ENCODE peak calls at places on chromosomes 5 and 9, in five cellular contexts. One of them, this sample, is unnamed.

GRCh38 chr9:95753762-95754465 is 121.6 kb upstream of the ERCC6L2 start:
- DNase-seq in H1: no peak
- DNase-seq in GM12891: no peak
- DNase-seq in HepG2: no peak
- DNase-seq in K562: no peak
- DNase-seq in this sample: no peak

GRCh38 chr9:95175523-95175922 is 142.0 kb downstream of the FANCC start:
- DNase-seq in H1: no peak
- DNase-seq in GM12891: no peak
- DNase-seq in HepG2: no peak
- DNase-seq in K562: no peak
- DNase-seq in this sample: no peak

GRCh38 chr5:123753349-123754166 is 241.6 kb downstream of the CSNK1G3 start:
- DNase-seq in H1: no peak
- DNase-seq in GM12891: no peak
- DNase-seq in HepG2: no peak
- DNase-seq in K562: no peak
- DNase-seq in this sample: no peak

GRCh38 chr5:148381906-148382305 is 1.9 kb upstream of the FBXO38 start:
- DNase-seq in H1: no peak
- DNase-seq in GM12891: no peak
- DNase-seq in HepG2: peak; percentile 3
- DNase-seq in K562: no peak
- DNase-seq in this sample: no peak

GRCh38 chr5:87029951-87030350 is 237.7 kb upstream of the RASA1 start:
- DNase-seq in H1: no peak
- DNase-seq in GM12891: no peak
- DNase-seq in HepG2: no peak
- DNase-seq in K562: no peak
- DNase-seq in this sample: no peak

GRCh38 chr9:29211681-29212589 is 1638.7 kb upstream of the C9orf72 start:
- DNase-seq in H1: no peak
- DNase-seq in GM12891: peak; percentile 62
- DNase-seq in HepG2: peak; percentile 12
- DNase-seq in K562: no peak
- DNase-seq in this sample: no peak

GRCh38 chr5:61055434-61056006 is 106.7 kb downstream of the SMIM15 start:
- DNase-seq in H1: no peak
- DNase-seq in GM12891: peak; percentile 4
- DNase-seq in HepG2: peak; percentile 28
- DNase-seq in K562: peak; percentile 35
- DNase-seq in this sample: no peak

GRCh38 chr5:147857302-147858129 is 21.0 kb upstream of the SCGB3A2 start:
- DNase-seq in H1: peak; percentile 50
- DNase-seq in GM12891: peak; percentile 2
- DNase-seq in HepG2: peak; percentile 44
- DNase-seq in K562: peak; percentile 53
- DNase-seq in this sample: no peak

GRCh38 chr5:36874465-36874864 is 2.1 kb upstream of the NIPBL start:
- DNase-seq in H1: no peak
- DNase-seq in GM12891: no peak
- DNase-seq in HepG2: no peak
- DNase-seq in K562: peak; percentile 30
- DNase-seq in this sample: no peak

GRCh38 chr5:149581192-149581861 is at the start of gene ARHGEF37:
- DNase-seq in H1: no peak
- DNase-seq in GM12891: peak; percentile 22
- DNase-seq in HepG2: peak; percentile 12
- DNase-seq in K562: no peak
- DNase-seq in this sample: no peak

GRCh38 chr5:147565524-147565923 is 55.7 kb upstream of the DPYSL3 start:
- DNase-seq in H1: no peak
- DNase-seq in GM12891: no peak
- DNase-seq in HepG2: peak; percentile 17
- DNase-seq in K562: no peak
- DNase-seq in this sample: no peak

GRCh38 chr5:68315679-68316271 is 100.2 kb downstream of the PIK3R1 start:
- DNase-seq in H1: no peak
- DNase-seq in GM12891: peak; percentile 36
- DNase-seq in HepG2: no peak
- DNase-seq in K562: no peak
- DNase-seq in this sample: peak; percentile 31

GRCh38 chr9:114559830-114560520 is 27.6 kb upstream of the ATP6V1G1 start:
- DNase-seq in H1: no peak
- DNase-seq in GM12891: no peak
- DNase-seq in HepG2: peak; percentile 21
- DNase-seq in K562: no peak
- DNase-seq in this sample: no peak

GRCh38 chr5:130425405-130425804 is 521.1 kb downstream of the CHSY3 start:
- DNase-seq in H1: no peak
- DNase-seq in GM12891: no peak
- DNase-seq in HepG2: peak; percentile 3
- DNase-seq in K562: no peak
- DNase-seq in this sample: no peak

GRCh38 chr5:82494942-82495341 is 216.8 kb upstream of the RPS23 start:
- DNase-seq in H1: no peak
- DNase-seq in GM12891: no peak
- DNase-seq in HepG2: no peak
- DNase-seq in K562: peak; percentile 8
- DNase-seq in this sample: no peak

GRCh38 chr5:8568858-8569257 is 699.9 kb downstream of the MTRR start:
- DNase-seq in H1: no peak
- DNase-seq in GM12891: no peak
- DNase-seq in HepG2: no peak
- DNase-seq in K562: no peak
- DNase-seq in this sample: no peak

GRCh38 chr5:170248172-170248571 is 15.4 kb downstream of the C5orf58 start:
- DNase-seq in H1: no peak
- DNase-seq in GM12891: no peak
- DNase-seq in HepG2: no peak
- DNase-seq in K562: no peak
- DNase-seq in this sample: no peak

GRCh38 chr5:114122852-114123251 is 239.0 kb upstream of the KCNN2 start:
- DNase-seq in H1: no peak
- DNase-seq in GM12891: no peak
- DNase-seq in HepG2: no peak
- DNase-seq in K562: no peak
- DNase-seq in this sample: no peak

DNA sequence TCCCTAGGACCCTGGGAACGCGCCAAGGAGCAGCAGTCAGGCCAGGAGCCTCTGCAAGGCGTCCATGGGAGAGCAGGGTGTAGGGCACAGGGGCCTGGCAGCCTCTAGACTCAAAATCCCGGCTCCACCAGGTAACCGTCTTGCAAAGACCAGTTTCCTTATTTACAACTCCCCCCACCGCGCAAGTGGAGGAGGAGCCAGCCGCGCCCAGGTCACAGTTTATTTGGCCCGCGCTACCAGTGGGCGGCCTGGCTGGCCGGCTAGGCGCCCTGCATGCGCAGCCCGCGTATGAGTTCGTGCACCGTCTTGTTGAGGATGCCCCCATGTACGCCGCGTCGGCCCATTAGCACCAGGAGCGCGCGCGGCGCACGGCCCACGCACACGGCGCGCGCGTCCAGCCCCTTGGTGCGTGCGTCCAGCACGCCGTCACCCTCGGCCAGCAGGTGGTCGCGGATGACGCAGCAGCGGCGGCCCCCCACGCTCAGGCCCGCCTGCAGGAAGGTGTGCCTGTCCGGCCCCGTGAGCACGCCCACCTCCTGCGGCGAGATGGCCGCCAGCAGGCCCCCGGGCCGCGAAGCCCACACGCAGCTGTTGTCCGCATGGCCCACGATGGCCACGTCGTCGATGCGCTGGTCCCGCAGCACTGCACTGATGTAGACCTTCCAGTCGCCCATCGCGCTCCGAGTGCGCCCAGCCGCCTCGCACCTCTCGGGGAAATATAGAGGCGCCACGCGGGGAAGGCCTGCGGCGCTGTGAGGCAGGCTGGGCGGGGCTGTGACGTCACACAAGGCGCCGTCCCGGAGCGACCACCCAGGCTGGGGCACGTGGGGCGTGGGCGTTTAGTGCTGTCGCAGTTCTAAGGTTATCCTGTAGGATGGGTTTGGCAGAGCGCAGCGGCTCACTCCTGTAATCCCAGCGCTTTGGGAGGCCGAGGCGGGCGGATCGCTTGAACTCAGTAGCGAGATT is at the start of gene PFN3:
- DNase-seq in H1: no peak
- DNase-seq in GM12891: no peak
- DNase-seq in HepG2: no peak
- DNase-seq in K562: no peak
- DNase-seq in this sample: no peak
- TF ChIP-seq POLR2A in H1: no peak
- TF ChIP-seq POLR2A in GM12891: no peak
- TF ChIP-seq POLR2A in HepG2: no peak
- TF ChIP-seq POLR2A in K562: no peak
- TF ChIP-seq POLR2A in this sample: no peak

DNA sequence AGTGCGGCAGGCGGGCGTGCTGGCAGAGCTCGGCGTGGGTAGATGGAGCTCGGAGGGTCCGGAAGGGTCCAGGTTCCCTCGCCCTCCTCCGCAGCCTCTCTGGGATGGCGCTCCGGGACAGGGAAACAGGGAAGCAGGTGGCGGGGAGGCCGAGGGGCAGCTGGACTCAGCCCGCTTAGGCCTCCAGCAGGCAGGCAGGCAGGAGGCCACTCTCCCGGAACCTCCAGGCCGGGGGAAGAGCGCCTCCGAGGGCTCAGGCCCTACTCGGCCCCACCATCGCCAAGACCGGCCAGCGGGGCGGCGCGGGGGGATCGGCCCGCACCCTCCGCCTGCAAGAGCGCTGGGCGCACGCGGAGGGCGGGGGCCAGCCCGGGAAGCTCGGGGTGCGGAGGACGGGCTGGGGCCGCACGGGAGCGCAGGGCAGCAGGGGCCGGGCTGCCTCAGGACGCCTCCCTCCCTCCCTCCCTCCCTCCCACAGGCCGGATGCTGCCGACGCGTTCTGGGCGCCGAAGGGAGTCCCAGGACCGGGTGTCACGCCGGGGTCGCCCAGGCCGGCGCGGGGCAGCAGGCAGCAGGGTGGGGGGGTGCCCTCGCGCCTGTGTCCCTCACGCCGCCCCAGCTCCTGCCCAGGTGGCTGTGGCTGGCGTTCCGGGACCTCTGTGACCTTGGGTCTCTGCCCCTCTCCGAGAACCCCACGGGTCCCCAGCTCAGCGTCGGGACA is 977 bp downstream of the MGAT4B start:
- DNase-seq in H1: no peak
- DNase-seq in GM12891: peak; percentile 78
- DNase-seq in HepG2: no peak
- DNase-seq in K562: peak; percentile 69
- DNase-seq in this sample: peak; percentile 83
- TF ChIP-seq POLR2AphosphoS5 in H1: no peak
- TF ChIP-seq POLR2AphosphoS5 in GM12891: no peak
- TF ChIP-seq POLR2AphosphoS5 in HepG2: no peak
- TF ChIP-seq POLR2AphosphoS5 in K562: peak; percentile 37
- TF ChIP-seq POLR2AphosphoS5 in this sample: no peak

GRCh38 chr5:158462349-158463114 is 603.6 kb upstream of the CLINT1 start:
- DNase-seq in H1: no peak
- DNase-seq in GM12891: no peak
- DNase-seq in HepG2: no peak
- DNase-seq in K562: no peak
- DNase-seq in this sample: no peak
- TF ChIP-seq TAF1 in H1: no peak
- TF ChIP-seq TAF1 in GM12891: no peak
- TF ChIP-seq TAF1 in HepG2: no peak
- TF ChIP-seq TAF1 in K562: no peak
- TF ChIP-seq TAF1 in this sample: no peak

DNA sequence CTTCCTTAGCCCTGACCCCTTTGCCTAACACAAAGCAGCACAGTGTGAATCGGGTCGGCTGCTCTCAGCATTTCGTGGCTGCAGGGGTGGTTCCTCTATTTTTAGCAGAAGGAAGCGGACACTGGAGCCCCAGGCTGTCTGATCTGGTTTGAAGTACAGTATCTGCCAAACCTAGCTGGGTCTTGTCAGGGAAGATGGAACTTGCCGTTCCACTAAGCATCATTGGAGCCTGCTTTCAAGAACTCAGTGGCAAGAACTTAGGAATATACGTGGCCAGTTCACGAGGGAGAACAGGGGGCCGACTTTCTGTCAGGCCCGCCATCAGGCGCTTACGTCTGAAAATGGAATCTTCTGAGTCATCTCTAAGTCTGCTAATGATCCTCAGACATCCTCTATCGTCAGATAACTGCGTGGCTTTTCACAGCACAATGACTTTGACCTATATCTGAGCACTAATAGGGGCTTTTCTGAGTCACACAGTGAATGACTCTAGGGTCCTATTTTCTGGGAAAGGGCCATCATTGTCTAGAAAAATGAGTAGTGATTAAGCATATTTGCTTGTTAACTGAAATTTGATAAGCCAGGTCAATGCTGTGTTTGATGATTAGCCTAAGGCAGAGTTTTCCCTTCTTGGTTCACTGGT is 43.3 kb upstream of the NCS1 start:
- DNase-seq in H1: no peak
- DNase-seq in GM12891: peak; percentile 43
- DNase-seq in HepG2: no peak
- DNase-seq in K562: peak; percentile 37
- DNase-seq in this sample: no peak
- TF ChIP-seq POLR2A in H1: no peak
- TF ChIP-seq POLR2A in GM12891: peak; percentile 73
- TF ChIP-seq POLR2A in HepG2: no peak
- TF ChIP-seq POLR2A in K562: no peak
- TF ChIP-seq POLR2A in this sample: no peak

DNA sequence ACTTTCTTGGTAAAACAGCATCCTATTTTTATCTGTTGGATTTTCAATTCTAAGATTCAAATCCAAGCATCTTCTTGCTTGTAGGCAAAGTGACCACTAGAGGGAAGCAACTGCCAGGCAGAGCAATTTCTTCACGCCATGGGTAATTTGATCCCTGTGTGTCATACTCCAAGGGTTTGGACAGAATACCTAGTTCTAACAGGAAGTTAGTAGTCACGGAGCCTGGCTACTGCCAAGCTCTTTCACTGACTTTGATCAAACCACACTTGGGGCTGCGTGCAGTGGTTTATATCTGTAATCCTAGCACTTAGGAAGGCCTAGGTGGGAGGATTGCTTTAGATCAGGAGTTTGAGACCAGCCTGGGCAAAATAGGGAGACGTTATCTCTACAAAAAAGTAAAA is 473.6 kb upstream of the TNC start:
- DNase-seq in H1: peak; percentile 63
- DNase-seq in GM12891: no peak
- DNase-seq in HepG2: peak; percentile 74
- DNase-seq in K562: peak; percentile 52
- DNase-seq in this sample: no peak
- TF ChIP-seq POLR2AphosphoS5 in H1: no peak
- TF ChIP-seq POLR2AphosphoS5 in GM12891: no peak
- TF ChIP-seq POLR2AphosphoS5 in HepG2: no peak
- TF ChIP-seq POLR2AphosphoS5 in K562: no peak
- TF ChIP-seq POLR2AphosphoS5 in this sample: no peak

DNA sequence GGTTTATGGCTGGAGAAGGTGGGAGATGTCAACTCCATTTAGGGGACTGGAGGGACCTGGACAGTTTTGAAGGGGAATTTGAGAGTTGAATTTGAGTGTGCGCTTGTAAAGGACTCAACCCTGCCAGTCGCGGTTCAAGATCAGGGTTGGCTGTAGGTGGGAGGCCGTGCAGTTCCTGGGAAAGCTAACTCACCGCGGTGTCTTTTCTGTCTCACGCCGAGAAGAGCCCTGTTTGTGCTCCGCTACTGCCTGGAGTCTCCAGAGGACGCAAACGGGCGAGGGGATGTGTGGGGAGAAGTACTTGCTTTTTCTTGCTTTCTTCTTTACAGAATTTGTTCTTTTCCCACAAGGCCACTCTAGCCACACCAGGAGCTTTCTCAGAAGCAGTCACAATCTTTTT is 74.4 kb upstream of the RUFY1 start:
- DNase-seq in H1: no peak
- DNase-seq in GM12891: no peak
- DNase-seq in HepG2: no peak
- DNase-seq in K562: no peak
- DNase-seq in this sample: no peak
- TF ChIP-seq TAF1 in H1: no peak
- TF ChIP-seq TAF1 in GM12891: no peak
- TF ChIP-seq TAF1 in HepG2: no peak
- TF ChIP-seq TAF1 in K562: no peak
- TF ChIP-seq TAF1 in this sample: no peak

This sample was measured in GM12892.